ENCODE peak calls at places on chromosomes 6 and 20, in four cellular contexts. S is GM12878, K is hypothalamus, G is COR-L47. D is an unnamed sample.

GRCh38 chr20:3156811-3157619 is 2.6 kb downstream of the FASTKD5 start:
- DNase-seq in S (peak), K (no peak), G (no peak), D (no peak)

GRCh38 chr6:106324726-106325335 is 729 bp downstream of the ATG5 start:
- DNase-seq in S (no peak), K (no peak), G (no peak), D (no peak)

GRCh38 chr6:87282743-87283142 is 39.6 kb upstream of the SMIM8 start:
- DNase-seq in S (no peak), K (no peak), G (no peak), D (no peak)

GRCh38 chr6:169108753-169109152 is 144.9 kb downstream of the THBS2 start:
- DNase-seq in S (no peak), K (no peak), G (no peak), D (no peak)

GRCh38 chr20:12977634-12978394 is 31.0 kb upstream of the SPTLC3 start:
- DNase-seq in S (no peak), K (no peak), G (no peak), D (no peak)

GRCh38 chr6:94289131-94289530 is 869.8 kb upstream of the EPHA7 start:
- DNase-seq in S (no peak), K (no peak), G (no peak), D (no peak)

GRCh38 chr20:10432079-10432478 is 1.9 kb downstream of the MKKS start:
- DNase-seq in S (no peak), K (no peak), G (no peak), D (no peak)

GRCh38 chr6:76942203-76942971 is 520.9 kb downstream of the HTR1B start:
- DNase-seq in S (no peak), K (no peak), G (no peak), D (no peak)

GRCh38 chr6:137056121-137056880 is 11.5 kb upstream of the IL20RA start:
- DNase-seq in S (no peak), K (no peak), G (no peak), D (no peak)

GRCh38 chr6:66861007-66861541 is 1154.0 kb upstream of the EYS start:
- DNase-seq in S (no peak), K (no peak), G (no peak), D (no peak)

GRCh38 chr6:134902074-134902861 is 47.6 kb downstream of the ALDH8A1 start:
- DNase-seq in S (no peak), K (no peak), G (no peak), D (no peak)

GRCh38 chr6:15266423-15266996 is 20.6 kb downstream of the JARID2 start:
- DNase-seq in S (no peak), K (no peak), G (no peak), D (no peak)

GRCh38 chr6:20954325-20954724 is 420.1 kb downstream of the CDKAL1 start:
- DNase-seq in S (no peak), K (no peak), G (peak), D (no peak)

GRCh38 chr6:169858935-169859351 is 107.5 kb downstream of the ERMARD start:
- DNase-seq in S (no peak), K (no peak), G (no peak), D (no peak)

GRCh38 chr20:60934724-60935123 is 317.3 kb upstream of the CDH4 start:
- DNase-seq in S (no peak), K (no peak), G (no peak), D (no peak)

GRCh38 chr6:154705471-154706113 is 27.6 kb upstream of the SCAF8 start:
- DNase-seq in S (no peak), K (no peak), G (no peak), D (no peak)

GRCh38 chr20:64051033-64051452 is 1.6 kb upstream of the SOX18 start:
- DNase-seq in S (no peak), K (no peak), G (no peak), D (no peak)

GRCh38 chr20:17580905-17581304 is 11.0 kb downstream of the DSTN start:
- DNase-seq in S (no peak), K (no peak), G (no peak), D (no peak)

GRCh38 chr20:38878798-38879197 is 47.4 kb upstream of the FAM83D start:
- DNase-seq in S (no peak), K (no peak), G (no peak), D (no peak)

GRCh38 chr6:169168302-169168630 is 85.4 kb downstream of the THBS2 start:
- DNase-seq in S (no peak), K (no peak), G (no peak), D (no peak)

GRCh38 chr20:31720486-31721407 is 1.9 kb downstream of the BCL2L1 start:
- DNase-seq in S (no peak), K (no peak), G (no peak), D (no peak)

GRCh38 chr6:753486-753885 is 60.5 kb upstream of the EXOC2 start:
- DNase-seq in S (no peak), K (no peak), G (no peak), D (no peak)

GRCh38 chr6:133673056-133673455 is 215.9 kb upstream of the TCF21 start:
- DNase-seq in S (no peak), K (no peak), G (no peak), D (no peak)

GRCh38 chr20:59248031-59248684 is 52.3 kb upstream of the EDN3 start:
- DNase-seq in S (no peak), K (no peak), G (no peak), D (no peak)

GRCh38 chr6:139679516-139680179 is 305.2 kb upstream of the CITED2 start:
- DNase-seq in S (no peak), K (no peak), G (no peak), D (no peak)

GRCh38 chr6:52297433-52297832 is 12.9 kb upstream of the MCM3 start:
- DNase-seq in S (no peak), K (no peak), G (no peak), D (no peak)

GRCh38 chr6:14423955-14424354 is 306.4 kb downstream of the CD83 start:
- DNase-seq in S (no peak), K (no peak), G (no peak), D (no peak)

GRCh38 chr20:47762699-47763098 is 22.6 kb downstream of the SULF2 start:
- DNase-seq in S (no peak), K (peak), G (no peak), D (no peak)

GRCh38 chr20:5657190-5657872 is 92.9 kb upstream of the SHLD1 start:
- DNase-seq in S (no peak), K (no peak), G (no peak), D (no peak)

GRCh38 chr6:167778497-167779122 is 48.1 kb upstream of the AFDN start:
- DNase-seq in S (no peak), K (no peak), G (no peak), D (no peak)

GRCh38 chr20:24572862-24573261 is 103.4 kb downstream of the SYNDIG1 start:
- DNase-seq in S (no peak), K (no peak), G (no peak), D (no peak)

GRCh38 chr20:59043698-59044097 is 1.1 kb upstream of the PRELID3B start:
- DNase-seq in S (no peak), K (no peak), G (no peak), D (no peak)

GRCh38 chr6:2968600-2969135 is 2.7 kb downstream of the SERPINB6 start:
- DNase-seq in S (no peak), K (no peak), G (no peak), D (no peak)

GRCh38 chr6:158207452-158207788 is 39.3 kb downstream of the GTF2H5 start:
- DNase-seq in S (peak), K (no peak), G (no peak), D (no peak)

GRCh38 chr6:290111-290932 is 2.0 kb upstream of the DUSP22 start:
- DNase-seq in S (peak), K (no peak), G (no peak), D (no peak)

GRCh38 chr6:30819287-30819917 is 64.9 kb upstream of the DDR1 start:
- DNase-seq in S (no peak), K (no peak), G (no peak), D (no peak)

GRCh38 chr20:50425076-50425475 is 85.1 kb upstream of the PTPN1 start:
- DNase-seq in S (no peak), K (no peak), G (no peak), D (no peak)

GRCh38 chr6:87848616-87849015 is 146.6 kb upstream of the AKIRIN2 start:
- DNase-seq in S (no peak), K (no peak), G (no peak), D (no peak)

GRCh38 chr6:37556884-37557644 is 57.4 kb upstream of the CCDC167 start:
- DNase-seq in S (no peak), K (no peak), G (no peak), D (no peak)

GRCh38 chr20:37864275-37864674 is 38.7 kb upstream of the VSTM2L start:
- DNase-seq in S (no peak), K (no peak), G (no peak), D (no peak)